ENCODE peak calls at places on chromosome 22, in six cellular contexts. V is foreskin fibroblast, C is HFFc6, Z is IMR-90, B is Peyer's patch, X is dorsolateral prefrontal cortex. N is an unnamed sample.

GRCh38 chr22:29203883-29204282 is 1.8 kb upstream of the EMID1 start:
- DNase-seq in V (no peak), C (no peak), Z (no peak), B (no peak), X (no peak), N (no peak)

GRCh38 chr22:20567371-20567847 is 60.0 kb downstream of the MED15 start:
- DNase-seq in V (peak; percentile 84), C (peak; percentile 90), Z (peak; percentile 66), B (peak; percentile 38), X (no peak), N (no peak)

GRCh38 chr22:36873614-36874308 is 13.0 kb downstream of the NCF4 start:
- DNase-seq in V (peak; percentile 60), C (peak; percentile 57), Z (peak; percentile 45), B (no peak), X (no peak), N (no peak)

GRCh38 chr22:23685205-23685784 is 5.5 kb upstream of the RGL4 start:
- DNase-seq in V (peak; percentile 70), C (no peak), Z (peak; percentile 33), B (peak; percentile 48), X (no peak), N (no peak)

GRCh38 chr22:23574877-23575276 is 5.2 kb downstream of the IGLL1 start:
- DNase-seq in V (no peak), C (no peak), Z (no peak), B (peak; percentile 24), X (no peak), N (no peak)

GRCh38 chr22:36373258-36373579 is 14.5 kb downstream of the MYH9 start:
- DNase-seq in V (peak; percentile 4), C (no peak), Z (peak; percentile 9), B (no peak), X (no peak), N (no peak)

GRCh38 chr22:28051787-28052356 is 132.8 kb upstream of the PITPNB start:
- DNase-seq in V (peak; percentile 82), C (peak; percentile 47), Z (peak; percentile 61), B (peak; percentile 76), X (peak; percentile 64), N (no peak)

GRCh38 chr22:45923812-45924211 is 53.1 kb downstream of the WNT7B start:
- DNase-seq in V (no peak), C (no peak), Z (no peak), B (no peak), X (no peak), N (no peak)

GRCh38 chr22:20561882-20562281 is 54.5 kb downstream of the MED15 start:
- DNase-seq in V (no peak), C (no peak), Z (no peak), B (no peak), X (no peak), N (no peak)

GRCh38 chr22:43980579-43980978 is 25.3 kb downstream of the SAMM50 start:
- DNase-seq in V (no peak), C (no peak), Z (no peak), B (no peak), X (no peak), N (no peak)

GRCh38 chr22:50687829-50688228 is 15.2 kb downstream of the SHANK3 start:
- DNase-seq in V (no peak), C (no peak), Z (no peak), B (peak; percentile 25), X (no peak), N (no peak)

GRCh38 chr22:32080904-32081303 is 37.8 kb downstream of the SLC5A1 start:
- DNase-seq in V (peak; percentile 66), C (peak; percentile 47), Z (peak; percentile 47), B (no peak), X (no peak), N (no peak)

GRCh38 chr22:35684270-35684700 is 33.4 kb upstream of the APOL5 start:
- DNase-seq in V (peak; percentile 77), C (peak; percentile 20), Z (peak; percentile 38), B (no peak), X (no peak), N (no peak)

GRCh38 chr22:17366830-17367229 is 2.4 kb upstream of the CECR2 start:
- DNase-seq in V (no peak), C (no peak), Z (no peak), B (no peak), X (peak; percentile 51), N (no peak)

GRCh38 chr22:25546751-25547150 is 17.7 kb upstream of the GRK3 start:
- DNase-seq in V (peak; percentile 51), C (no peak), Z (no peak), B (no peak), X (no peak), N (no peak)

GRCh38 chr22:17912942-17913704 is 111.2 kb downstream of the MICAL3 start:
- DNase-seq in V (peak; percentile 31), C (peak; percentile 23), Z (no peak), B (no peak), X (no peak), N (no peak)

GRCh38 chr22:49997221-49997599 is 15.4 kb downstream of the IL17REL start:
- DNase-seq in V (no peak), C (no peak), Z (no peak), B (peak; percentile 87), X (no peak), N (no peak)

GRCh38 chr22:20080776-20081654 is 974 bp downstream of the DGCR8 start:
- DNase-seq in V (peak; percentile 81), C (peak; percentile 64), Z (peak; percentile 67), B (peak; percentile 57), X (peak; percentile 51), N (no peak)

GRCh38 chr22:27252282-27253049 is 549.1 kb downstream of the MN1 start:
- DNase-seq in V (peak; percentile 75), C (peak; percentile 64), Z (peak; percentile 78), B (no peak), X (no peak), N (no peak)

GRCh38 chr22:23219317-23219716 is 39.0 kb downstream of the BCR start:
- DNase-seq in V (no peak), C (no peak), Z (no peak), B (peak; percentile 43), X (no peak), N (no peak)

GRCh38 chr22:17284917-17285316 is 65.7 kb upstream of the ADA2 start:
- DNase-seq in V (no peak), C (no peak), Z (no peak), B (no peak), X (no peak), N (no peak)

GRCh38 chr22:42745118-42745517 is 24.4 kb upstream of the A4GALT start:
- DNase-seq in V (peak; percentile 77), C (peak; percentile 34), Z (peak; percentile 75), B (no peak), X (no peak), N (no peak)

GRCh38 chr22:20205964-20206708 is 55.3 kb upstream of the CCDC188 start:
- DNase-seq in V (peak; percentile 82), C (peak; percentile 34), Z (peak; percentile 63), B (peak; percentile 79), X (no peak), N (peak; percentile 50)

GRCh38 chr22:41725510-41726110 is 26.3 kb downstream of the MEI1 start:
- DNase-seq in V (no peak), C (peak; percentile 28), Z (peak; percentile 12), B (no peak), X (no peak), N (no peak)

GRCh38 chr22:24146791-24147353 is 34.4 kb upstream of the SUSD2 start:
- DNase-seq in V (peak; percentile 69), C (peak; percentile 58), Z (peak; percentile 92), B (no peak), X (no peak), N (no peak)

GRCh38 chr22:31923166-31923565 is 21.2 kb upstream of the YWHAH start:
- DNase-seq in V (no peak), C (no peak), Z (no peak), B (no peak), X (no peak), N (no peak)

GRCh38 chr22:35561796-35562526 is 21.3 kb downstream of the RASD2 start:
- DNase-seq in V (no peak), C (peak; percentile 25), Z (peak; percentile 84), B (no peak), X (no peak), N (no peak)

GRCh38 chr22:32706149-32706548 is 95.4 kb upstream of the TIMP3 start:
- DNase-seq in V (no peak), C (peak; percentile 32), Z (no peak), B (no peak), X (no peak), N (no peak)

GRCh38 chr22:20438678-20439492 is 1.3 kb upstream of the SCARF2 start:
- DNase-seq in V (peak; percentile 67), C (no peak), Z (no peak), B (peak; percentile 29), X (peak; percentile 38), N (no peak)

GRCh38 chr22:19996694-19997384 is 19.8 kb downstream of the ARVCF start:
- DNase-seq in V (no peak), C (no peak), Z (no peak), B (no peak), X (no peak), N (no peak)

GRCh38 chr22:27115816-27116256 is 458.4 kb downstream of the MIAT start:
- DNase-seq in V (peak; percentile 71), C (peak; percentile 67), Z (peak; percentile 87), B (no peak), X (no peak), N (no peak)

GRCh38 chr22:21816787-21817496 is 50.5 kb downstream of the MAPK1 start:
- DNase-seq in V (peak; percentile 91), C (peak; percentile 94), Z (peak; percentile 95), B (no peak), X (no peak), N (peak; percentile 34)

GRCh38 chr22:44338906-44339305 is 26.2 kb upstream of the SHISAL1 start:
- DNase-seq in V (no peak), C (no peak), Z (no peak), B (no peak), X (no peak), N (no peak)

GRCh38 chr22:45499746-45500145 is 2.9 kb upstream of the FBLN1 start:
- DNase-seq in V (peak; percentile 57), C (no peak), Z (no peak), B (peak; percentile 30), X (no peak), N (no peak)

GRCh38 chr22:27531782-27532530 is 269.6 kb downstream of the MN1 start:
- DNase-seq in V (peak; percentile 68), C (peak; percentile 53), Z (peak; percentile 82), B (no peak), X (no peak), N (no peak)

GRCh38 chr22:18987765-18988164 is 51.7 kb upstream of the PRODH start:
- DNase-seq in V (no peak), C (no peak), Z (no peak), B (peak; percentile 57), X (no peak), N (no peak)
- TF ChIP-seq CTCF in V (peak; percentile 36), C (peak; percentile 52), Z (peak; percentile 25), B (no peak), X (no peak), N (no peak)

GRCh38 chr22:30356392-30357230 is at the start of the genes CCDC157 and SF3A1:
- DNase-seq in V (peak; percentile 97), C (peak; percentile 88), Z (peak; percentile 91), B (peak; percentile 93), X (peak; percentile 89), N (peak; percentile 88)
- TF ChIP-seq CTCF in V (no peak), C (no peak), Z (no peak), B (no peak), X (no peak), N (no peak)

GRCh38 chr22:48943567-48944432 is 883.9 kb downstream of the BRD1 start:
- DNase-seq in V (no peak), C (no peak), Z (no peak), B (no peak), X (peak; percentile 60), N (no peak)
- TF ChIP-seq CTCF in V (no peak), C (peak; percentile 40), Z (no peak), B (peak; percentile 10), X (peak; percentile 55), N (no peak)

GRCh38 chr22:39309364-39309861 is 10.0 kb downstream of the RPL3 start:
- DNase-seq in V (peak; percentile 56), C (peak; percentile 39), Z (no peak), B (no peak), X (no peak), N (no peak)
- TF ChIP-seq CTCF in V (peak; percentile 37), C (peak; percentile 65), Z (no peak), B (no peak), X (no peak), N (no peak)